ENCODE peak calls at places on chromosomes 7 and 10, in six cellular contexts. One of them, this sample, is unnamed.

GRCh38 chr10:4623757-4624420 is 202.1 kb upstream of the AKR1E2 start:
- DNase-seq in GM19239: no peak
- DNase-seq in mesenchymal stem cell: no peak
- DNase-seq in fibroblast of lung: peak; percentile 42
- DNase-seq in lower lobe of right lung: no peak
- DNase-seq in AG08395: peak; percentile 4
- DNase-seq in this sample: no peak

GRCh38 chr7:31408120-31408729 is 67.7 kb upstream of the NEUROD6 start:
- DNase-seq in mesenchymal stem cell: peak; percentile 58
- DNase-seq in AG08395: peak; percentile 27
- DNase-seq in lower lobe of right lung: no peak
- DNase-seq in GM19239: no peak
- DNase-seq in fibroblast of lung: peak; percentile 60
- DNase-seq in this sample: no peak

GRCh38 chr7:133829336-133829897 is 297.7 kb upstream of the LRGUK start:
- DNase-seq in mesenchymal stem cell: peak; percentile 24
- DNase-seq in lower lobe of right lung: no peak
- DNase-seq in fibroblast of lung: no peak
- DNase-seq in GM19239: no peak
- DNase-seq in AG08395: peak; percentile 20
- DNase-seq in this sample: no peak

GRCh38 chr10:42684517-42684916 is 46.1 kb upstream of the ZNF33B start:
- DNase-seq in AG08395: no peak
- DNase-seq in mesenchymal stem cell: no peak
- DNase-seq in lower lobe of right lung: no peak
- DNase-seq in fibroblast of lung: no peak
- DNase-seq in GM19239: no peak
- DNase-seq in this sample: no peak

GRCh38 chr10:100562806-100563293 is 27.1 kb downstream of the HIF1AN start:
- DNase-seq in fibroblast of lung: peak; percentile 38
- DNase-seq in lower lobe of right lung: no peak
- DNase-seq in GM19239: no peak
- DNase-seq in AG08395: peak; percentile 86
- DNase-seq in mesenchymal stem cell: peak; percentile 8
- DNase-seq in this sample: no peak

GRCh38 chr7:30367561-30367960 is 83.2 kb downstream of the ZNRF2 start:
- DNase-seq in AG08395: no peak
- DNase-seq in mesenchymal stem cell: no peak
- DNase-seq in fibroblast of lung: no peak
- DNase-seq in lower lobe of right lung: no peak
- DNase-seq in GM19239: no peak
- DNase-seq in this sample: no peak

GRCh38 chr7:4790078-4790465 is 14.6 kb downstream of the AP5Z1 start:
- DNase-seq in AG08395: no peak
- DNase-seq in GM19239: no peak
- DNase-seq in lower lobe of right lung: no peak
- DNase-seq in mesenchymal stem cell: no peak
- DNase-seq in fibroblast of lung: no peak
- DNase-seq in this sample: no peak

GRCh38 chr10:35448687-35449662 is 112.7 kb downstream of the CCNY start:
- DNase-seq in mesenchymal stem cell: peak; percentile 13
- DNase-seq in lower lobe of right lung: no peak
- DNase-seq in GM19239: no peak
- DNase-seq in AG08395: no peak
- DNase-seq in fibroblast of lung: peak; percentile 40
- DNase-seq in this sample: no peak

GRCh38 chr7:132655071-132655761 is 78.9 kb upstream of the PLXNA4 start:
- DNase-seq in mesenchymal stem cell: peak; percentile 59
- DNase-seq in lower lobe of right lung: peak; percentile 49
- DNase-seq in fibroblast of lung: peak; percentile 5
- DNase-seq in GM19239: no peak
- DNase-seq in AG08395: no peak
- DNase-seq in this sample: no peak

GRCh38 chr10:71237843-71238623 is 25.7 kb downstream of the UNC5B start:
- DNase-seq in fibroblast of lung: no peak
- DNase-seq in lower lobe of right lung: no peak
- DNase-seq in GM19239: no peak
- DNase-seq in AG08395: no peak
- DNase-seq in mesenchymal stem cell: peak; percentile 56
- DNase-seq in this sample: no peak

GRCh38 chr10:46091834-46092522 is 45.9 kb upstream of the MSMB start:
- DNase-seq in mesenchymal stem cell: no peak
- DNase-seq in AG08395: no peak
- DNase-seq in fibroblast of lung: no peak
- DNase-seq in lower lobe of right lung: no peak
- DNase-seq in GM19239: no peak
- DNase-seq in this sample: no peak

GRCh38 chr7:54813398-54813797 is 54.4 kb upstream of the SEC61G start:
- DNase-seq in GM19239: no peak
- DNase-seq in lower lobe of right lung: no peak
- DNase-seq in mesenchymal stem cell: no peak
- DNase-seq in fibroblast of lung: no peak
- DNase-seq in AG08395: peak; percentile 21
- DNase-seq in this sample: no peak

GRCh38 chr10:123655763-123656162 is 10.4 kb upstream of the GPR26 start:
- DNase-seq in mesenchymal stem cell: no peak
- DNase-seq in AG08395: peak; percentile 58
- DNase-seq in fibroblast of lung: no peak
- DNase-seq in GM19239: no peak
- DNase-seq in lower lobe of right lung: no peak
- DNase-seq in this sample: no peak

GRCh38 chr7:39672176-39672575 is 48.8 kb downstream of the RALA start:
- DNase-seq in AG08395: no peak
- DNase-seq in mesenchymal stem cell: no peak
- DNase-seq in GM19239: no peak
- DNase-seq in lower lobe of right lung: no peak
- DNase-seq in fibroblast of lung: no peak
- DNase-seq in this sample: no peak

GRCh38 chr10:8967004-8967530 is 912.6 kb downstream of the GATA3 start:
- DNase-seq in mesenchymal stem cell: no peak
- DNase-seq in fibroblast of lung: no peak
- DNase-seq in AG08395: no peak
- DNase-seq in lower lobe of right lung: no peak
- DNase-seq in GM19239: no peak
- DNase-seq in this sample: no peak

GRCh38 chr10:18651324-18652007 is at the start of gene NSUN6:
- DNase-seq in lower lobe of right lung: peak; percentile 93
- DNase-seq in mesenchymal stem cell: peak; percentile 93
- DNase-seq in fibroblast of lung: peak; percentile 87
- DNase-seq in GM19239: peak; percentile 44
- DNase-seq in AG08395: peak; percentile 92
- DNase-seq in this sample: peak; percentile 93

This sample was measured in NAMALWA.